ENCODE peak calls at places on chromosomes 13 and 19, in nine cellular contexts. S is psoas muscle; J is stimulated activated CD4-positive, alpha-beta T cell treated with anti-CD3 and anti-CD28 coated beads, Interleukin-4, amount 100 ng/mL, for 24 hours; I is iris pigment epithelial cell; N is GM04503; M is activated effector memory CD4-positive, alpha-beta T cell treated with Interleukin-2 at 50 U/mL for 16 hours; V is COR-L47; X is brain microvascular endothelial cell; D is heart left ventricle. L is an unnamed sample.

GRCh38 chr13:88424463-88424862 is 753.3 kb downstream of the SLITRK5 start:
- DNase-seq in S (no peak), J (no peak), I (no peak), N (no peak), M (no peak), V (no peak), X (no peak), D (no peak), L (no peak)

GRCh38 chr13:109687559-109688448 is 98.6 kb downstream of the IRS2 start:
- DNase-seq in S (no peak), J (no peak), I (no peak), N (no peak), M (no peak), V (peak), X (no peak), D (no peak), L (no peak)

GRCh38 chr19:10259162-10259905 is 7.3 kb downstream of the MRPL4 start:
- DNase-seq in S (peak), J (peak), I (peak), N (no peak), M (peak), V (peak), X (peak), D (peak), L (peak)

GRCh38 chr19:28039677-28040381 is 1173.1 kb downstream of the UQCRFS1 start:
- DNase-seq in S (no peak), J (no peak), I (no peak), N (no peak), M (no peak), V (no peak), X (no peak), D (no peak), L (no peak)

GRCh38 chr13:69641773-69642172 is 465.9 kb upstream of the ATXN8OS start:
- DNase-seq in S (no peak), J (no peak), I (no peak), N (no peak), M (no peak), V (no peak), X (no peak), D (no peak), L (no peak)

GRCh38 chr19:1057185-1057857 is 9.6 kb upstream of the ARHGAP45 start:
- DNase-seq in S (no peak), J (peak), I (peak), N (peak), M (peak), V (no peak), X (peak), D (no peak), L (peak)

GRCh38 chr19:40398417-40399056 is 8.6 kb upstream of the HIPK4 start:
- DNase-seq in S (no peak), J (peak), I (peak), N (no peak), M (peak), V (no peak), X (peak), D (no peak), L (no peak)

GRCh38 chr19:8680676-8681344 is 17.8 kb downstream of the ACTL9 start:
- DNase-seq in S (no peak), J (no peak), I (no peak), N (no peak), M (no peak), V (no peak), X (no peak), D (no peak), L (no peak)

GRCh38 chr13:40408602-40409001 is 257.8 kb downstream of the FOXO1 start:
- DNase-seq in S (no peak), J (no peak), I (peak), N (no peak), M (no peak), V (no peak), X (peak), D (no peak), L (peak)

GRCh38 chr19:29535432-29535831 is 9.6 kb downstream of the VSTM2B start:
- DNase-seq in S (no peak), J (no peak), I (no peak), N (no peak), M (no peak), V (no peak), X (no peak), D (peak), L (no peak)

GRCh38 chr19:29873801-29874575 is 62.2 kb downstream of the CCNE1 start:
- DNase-seq in S (no peak), J (no peak), I (no peak), N (no peak), M (no peak), V (no peak), X (no peak), D (no peak), L (no peak)

GRCh38 chr19:49552749-49553148 is 24.9 kb downstream of the RCN3 start:
- DNase-seq in S (no peak), J (peak), I (no peak), N (no peak), M (no peak), V (no peak), X (no peak), D (no peak), L (no peak)

GRCh38 chr19:12156254-12157058 is at the start of gene ZNF625:
- DNase-seq in S (peak), J (peak), I (peak), N (peak), M (no peak), V (peak), X (peak), D (peak), L (peak)

GRCh38 chr19:38250821-38251563 is 5.2 kb downstream of the PPP1R14A start:
- DNase-seq in S (peak), J (no peak), I (no peak), N (no peak), M (no peak), V (no peak), X (peak), D (peak), L (peak)

GRCh38 chr19:45485301-45486077 is 11.4 kb downstream of the RTN2 start:
- DNase-seq in S (peak), J (peak), I (peak), N (peak), M (peak), V (peak), X (peak), D (peak), L (peak)